ENCODE peak calls at places on chromosomes 13 and 19, in four cellular contexts. One of them, this sample, is unnamed.
A peak's percentile ranks its signal among the peaks of the same experiment; 100 is the strongest.

GRCh38 chr13:105817011-105817410 is 718.5 kb downstream of the EFNB2 start:
- DNase-seq in H9: peak; percentile 67
- DNase-seq in CD8-positive, alpha-beta memory T cell: no peak
- DNase-seq in pancreas: no peak
- DNase-seq in this sample: peak; percentile 44

GRCh38 chr19:33388231-33388816 is 14.8 kb downstream of the CEBPG start:
- DNase-seq in H9: no peak
- DNase-seq in CD8-positive, alpha-beta memory T cell: no peak
- DNase-seq in pancreas: peak; percentile 62
- DNase-seq in this sample: no peak

GRCh38 chr19:6238256-6238642 is 41.5 kb downstream of the MLLT1 start:
- DNase-seq in CD8-positive, alpha-beta memory T cell: no peak
- DNase-seq in H9: no peak
- DNase-seq in pancreas: no peak
- DNase-seq in this sample: no peak

GRCh38 chr13:90867336-90867683 is 480.2 kb upstream of the MIR17HG start:
- DNase-seq in H9: peak; percentile 76
- DNase-seq in pancreas: peak; percentile 36
- DNase-seq in CD8-positive, alpha-beta memory T cell: no peak
- DNase-seq in this sample: peak; percentile 78

GRCh38 chr19:27709496-27709895 is 1503.5 kb downstream of the UQCRFS1 start:
- DNase-seq in CD8-positive, alpha-beta memory T cell: no peak
- DNase-seq in H9: no peak
- DNase-seq in pancreas: no peak
- DNase-seq in this sample: no peak

GRCh38 chr13:42977219-42977659 is 14.8 kb downstream of the EPSTI1 start:
- DNase-seq in pancreas: no peak
- DNase-seq in H9: no peak
- DNase-seq in CD8-positive, alpha-beta memory T cell: no peak
- DNase-seq in this sample: no peak

GRCh38 chr13:103188688-103189326 is 122.6 kb upstream of the SLC10A2 start:
- DNase-seq in H9: no peak
- DNase-seq in CD8-positive, alpha-beta memory T cell: no peak
- DNase-seq in pancreas: no peak
- DNase-seq in this sample: peak; percentile 28

GRCh38 chr19:5287066-5287465 is 53.5 kb downstream of the PTPRS start:
- DNase-seq in CD8-positive, alpha-beta memory T cell: no peak
- DNase-seq in pancreas: no peak
- DNase-seq in H9: no peak
- DNase-seq in this sample: no peak

GRCh38 chr13:107834268-107834667 is 381.1 kb downstream of the LIG4 start:
- DNase-seq in CD8-positive, alpha-beta memory T cell: no peak
- DNase-seq in pancreas: no peak
- DNase-seq in H9: no peak
- DNase-seq in this sample: no peak

GRCh38 chr19:54415208-54415900 is at the start of gene TTYH1:
- DNase-seq in H9: peak; percentile 62
- DNase-seq in CD8-positive, alpha-beta memory T cell: no peak
- DNase-seq in pancreas: peak; percentile 78
- DNase-seq in this sample: no peak

GRCh38 chr13:49859568-49859967 is 67.1 kb upstream of the KPNA3 start:
- DNase-seq in CD8-positive, alpha-beta memory T cell: no peak
- DNase-seq in pancreas: no peak
- DNase-seq in H9: no peak
- DNase-seq in this sample: no peak

GRCh38 chr19:53912653-53913052 is 3.6 kb downstream of the CACNG7 start:
- DNase-seq in CD8-positive, alpha-beta memory T cell: no peak
- DNase-seq in pancreas: no peak
- DNase-seq in H9: peak; percentile 85
- DNase-seq in this sample: no peak

GRCh38 chr19:45863840-45864628 is at the start of gene FOXA3:
- DNase-seq in pancreas: peak; percentile 94
- DNase-seq in H9: peak; percentile 83
- DNase-seq in CD8-positive, alpha-beta memory T cell: peak; percentile 71
- DNase-seq in this sample: peak; percentile 80

GRCh38 chr13:49893591-49893990 is 42.5 kb downstream of the SPRYD7 start:
- DNase-seq in H9: no peak
- DNase-seq in CD8-positive, alpha-beta memory T cell: no peak
- DNase-seq in pancreas: no peak
- DNase-seq in this sample: no peak

GRCh38 chr13:42707596-42707995 is 73.8 kb upstream of the FAM216B start:
- DNase-seq in H9: no peak
- DNase-seq in CD8-positive, alpha-beta memory T cell: no peak
- DNase-seq in pancreas: no peak
- DNase-seq in this sample: no peak

GRCh38 chr19:6064016-6064702 is 46.1 kb downstream of the RFX2 start:
- DNase-seq in H9: no peak
- DNase-seq in CD8-positive, alpha-beta memory T cell: no peak
- DNase-seq in pancreas: no peak
- DNase-seq in this sample: peak; percentile 23

GRCh38 chr19:5547881-5548280 is 19.9 kb downstream of the TINCR start:
- DNase-seq in H9: peak; percentile 70
- DNase-seq in CD8-positive, alpha-beta memory T cell: no peak
- DNase-seq in pancreas: no peak
- DNase-seq in this sample: peak; percentile 30

GRCh38 chr19:41456342-41456918 is 13.5 kb downstream of the ERICH4 start:
- DNase-seq in H9: no peak
- DNase-seq in CD8-positive, alpha-beta memory T cell: no peak
- DNase-seq in pancreas: no peak
- DNase-seq in this sample: no peak

DNA sequence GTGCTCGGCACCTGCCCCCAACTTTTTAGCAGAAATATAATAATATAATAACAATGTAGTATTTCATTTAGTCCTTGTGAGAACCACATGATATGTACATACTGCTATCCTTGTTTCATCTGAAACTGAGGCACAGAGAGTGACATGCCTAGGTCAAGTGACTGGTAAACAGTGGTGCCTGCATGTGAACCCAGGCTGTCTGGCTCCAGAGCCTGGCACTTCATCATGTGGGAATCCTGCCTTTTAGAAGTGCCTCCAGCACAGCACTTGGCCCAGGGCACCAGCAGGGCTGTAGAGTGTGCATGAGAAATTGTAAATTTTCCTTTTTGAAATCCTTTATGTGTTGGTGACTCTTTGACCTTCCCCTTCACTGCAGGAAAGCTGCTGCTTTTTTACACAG is 27.4 kb downstream of the PRAM1 start:
- DNase-seq in H9: no peak
- DNase-seq in CD8-positive, alpha-beta memory T cell: no peak
- DNase-seq in pancreas: no peak
- DNase-seq in this sample: no peak
- H3K4me1 ChIP-seq in H9: no peaks in the 10 kb centered on the region
- H3K4me1 ChIP-seq in CD8-positive, alpha-beta memory T cell: peaks cover 27% of the 10 kb centered on the region
- H3K4me1 ChIP-seq in pancreas: peaks cover 5% of the 10 kb centered on the region
- H3K4me1 ChIP-seq in this sample: no peaks in the 10 kb centered on the region

GRCh38 chr13:36115306-36115705 is 15.9 kb downstream of the DCLK1 start:
- DNase-seq in CD8-positive, alpha-beta memory T cell: no peak
- DNase-seq in pancreas: no peak
- DNase-seq in H9: no peak
- DNase-seq in this sample: no peak
- H3K27me3 ChIP-seq in CD8-positive, alpha-beta memory T cell: no peaks in the 10 kb centered on the region
- H3K27me3 ChIP-seq in pancreas: no peaks in the 10 kb centered on the region
- H3K27me3 ChIP-seq in H9: no peaks in the 10 kb centered on the region
- H3K27me3 ChIP-seq in this sample: no peaks in the 10 kb centered on the region

GRCh38 chr13:97582170-97582569 is 148.2 kb downstream of the RAP2A start:
- DNase-seq in pancreas: no peak
- DNase-seq in H9: no peak
- DNase-seq in CD8-positive, alpha-beta memory T cell: no peak
- DNase-seq in this sample: no peak
- H3K4me1 ChIP-seq in pancreas: no peaks in the 10 kb centered on the region
- H3K4me1 ChIP-seq in H9: no peaks in the 10 kb centered on the region
- H3K4me1 ChIP-seq in CD8-positive, alpha-beta memory T cell: no peaks in the 10 kb centered on the region
- H3K4me1 ChIP-seq in this sample: no peaks in the 10 kb centered on the region

DNA sequence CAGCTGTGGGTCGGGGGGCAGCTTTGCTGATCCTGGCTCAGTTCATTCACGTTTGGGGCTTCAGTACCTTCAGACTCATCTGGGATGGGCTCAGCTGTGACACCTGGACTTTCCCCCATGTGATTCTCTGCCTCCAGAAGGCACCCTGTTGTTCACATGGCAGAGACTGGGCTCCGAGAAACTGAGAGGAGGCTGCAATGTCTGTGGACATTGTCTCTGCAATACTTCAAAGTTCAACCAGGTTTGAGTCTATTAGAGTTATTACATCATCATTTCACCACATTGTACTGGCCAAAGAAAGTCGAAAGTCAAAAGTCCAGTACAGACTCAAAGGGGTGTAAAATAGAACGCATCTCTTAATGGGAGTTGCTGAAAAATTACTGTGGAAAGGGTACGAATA is 8.0 kb downstream of the CYP4F12 start:
- DNase-seq in CD8-positive, alpha-beta memory T cell: no peak
- DNase-seq in pancreas: no peak
- DNase-seq in H9: no peak
- DNase-seq in this sample: peak; percentile 90
- H3K27me3 ChIP-seq in CD8-positive, alpha-beta memory T cell: peaks cover 4% of the 10 kb centered on the region
- H3K27me3 ChIP-seq in pancreas: no peaks in the 10 kb centered on the region
- H3K27me3 ChIP-seq in H9: no peaks in the 10 kb centered on the region
- H3K27me3 ChIP-seq in this sample: no peaks in the 10 kb centered on the region

DNA sequence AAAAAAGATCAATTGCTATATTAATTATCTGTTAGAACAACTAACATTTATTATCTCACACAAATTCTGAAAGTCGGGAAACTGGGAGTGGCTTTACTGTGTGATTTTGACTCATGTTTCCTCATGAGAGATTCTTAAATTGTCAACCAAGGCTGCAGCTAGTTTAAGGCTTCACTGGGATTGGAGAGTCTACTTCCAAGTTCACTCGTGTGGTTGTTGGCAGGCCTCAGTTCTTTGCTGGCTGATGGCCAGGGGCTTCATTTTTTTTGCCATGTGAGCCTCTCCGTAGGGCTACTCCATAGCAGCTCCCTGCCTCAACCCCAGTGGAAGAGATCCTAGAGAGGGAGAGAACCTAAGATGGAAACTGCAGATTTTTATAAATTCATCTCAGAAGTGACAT is 24.5 kb upstream of the LPAR6 start:
- DNase-seq in pancreas: no peak
- DNase-seq in CD8-positive, alpha-beta memory T cell: no peak
- DNase-seq in H9: no peak
- DNase-seq in this sample: no peak
- H3K4me1 ChIP-seq in pancreas: peaks cover 17% of the 10 kb centered on the region
- H3K4me1 ChIP-seq in CD8-positive, alpha-beta memory T cell: peaks cover 10% of the 10 kb centered on the region
- H3K4me1 ChIP-seq in H9: no peaks in the 10 kb centered on the region
- H3K4me1 ChIP-seq in this sample: peaks cover 3% of the 10 kb centered on the region

DNA sequence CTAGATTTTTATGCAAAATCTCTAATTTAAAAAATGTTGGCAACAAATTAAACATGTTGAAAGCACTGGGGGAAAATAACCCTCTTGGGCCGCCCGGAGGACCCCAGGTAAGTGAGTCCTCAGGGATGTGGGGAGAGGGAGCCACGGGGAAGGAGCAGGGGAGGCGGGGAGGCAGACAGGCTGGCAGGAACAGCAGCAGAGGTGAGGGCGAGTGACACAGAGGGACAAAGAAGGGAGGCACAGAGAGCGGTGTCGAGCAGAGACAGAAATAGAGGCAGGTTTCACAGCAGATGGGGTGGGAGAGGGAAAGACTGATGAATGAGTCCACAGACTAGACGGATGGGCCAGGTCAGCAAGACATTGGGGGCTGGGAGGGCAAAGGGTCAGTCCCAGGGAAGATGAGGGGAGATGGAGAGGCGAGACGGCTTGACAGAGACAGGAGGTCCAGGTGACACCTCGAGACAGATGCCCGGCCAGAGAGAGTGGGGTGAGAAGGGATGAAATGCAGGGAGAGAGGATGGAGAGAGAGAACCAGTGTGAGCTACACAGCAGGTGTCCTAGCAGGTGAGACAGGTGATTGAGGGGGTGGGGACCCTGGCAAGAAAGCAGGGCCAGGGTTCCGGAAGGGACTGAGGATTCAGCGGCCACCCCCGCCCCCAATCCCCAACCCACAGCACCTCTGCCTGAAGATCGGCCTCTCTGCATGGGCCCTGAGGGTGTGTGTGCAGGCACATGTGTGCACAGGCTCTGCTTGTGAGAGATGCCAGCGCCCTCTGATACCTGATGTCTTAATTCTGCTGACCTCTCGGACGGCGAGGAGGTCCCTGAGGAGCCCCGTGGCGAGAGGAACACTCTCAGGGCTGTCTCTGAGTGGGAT is 3.8 kb downstream of the LRRC4B start:
- DNase-seq in H9: no peak
- DNase-seq in CD8-positive, alpha-beta memory T cell: peak; percentile 18
- DNase-seq in pancreas: no peak
- DNase-seq in this sample: no peak
- H3K27me3 ChIP-seq in H9: peaks cover 24% of the 10 kb centered on the region
- H3K27me3 ChIP-seq in CD8-positive, alpha-beta memory T cell: peaks cover 23% of the 10 kb centered on the region
- H3K27me3 ChIP-seq in pancreas: no peaks in the 10 kb centered on the region
- H3K27me3 ChIP-seq in this sample: no peaks in the 10 kb centered on the region

GRCh38 chr13:38262211-38262610 is 87.4 kb upstream of the UFM1 start:
- DNase-seq in pancreas: no peak
- DNase-seq in CD8-positive, alpha-beta memory T cell: no peak
- DNase-seq in H9: no peak
- DNase-seq in this sample: no peak

GRCh38 chr13:38264363-38265134 is 85.1 kb upstream of the UFM1 start:
- DNase-seq in H9: no peak
- DNase-seq in CD8-positive, alpha-beta memory T cell: no peak
- DNase-seq in pancreas: no peak
- DNase-seq in this sample: no peak

DNA sequence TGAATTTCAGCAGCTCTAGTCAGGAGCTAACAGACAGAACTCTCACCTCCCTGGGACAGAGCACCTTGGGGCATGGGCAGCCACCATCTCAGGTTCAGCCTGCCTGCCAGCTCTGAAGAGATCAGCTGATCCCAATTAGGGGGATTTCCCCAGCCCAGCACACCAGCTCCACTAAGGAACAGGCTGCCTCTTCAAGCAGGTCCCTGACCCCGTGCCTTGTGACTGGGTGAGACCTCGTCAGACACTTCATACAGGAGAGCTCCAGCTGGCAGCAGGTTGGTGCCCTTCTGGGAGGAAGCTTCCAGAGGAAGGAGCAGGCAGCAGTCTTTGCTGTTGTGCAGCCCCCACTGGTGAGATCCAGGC is 84.5 kb upstream of the UFM1 start:
- DNase-seq in H9: no peak
- DNase-seq in CD8-positive, alpha-beta memory T cell: no peak
- DNase-seq in pancreas: peak; percentile 27
- DNase-seq in this sample: no peak
- H3K4me1 ChIP-seq in H9: no peaks in the 10 kb centered on the region
- H3K4me1 ChIP-seq in CD8-positive, alpha-beta memory T cell: no peaks in the 10 kb centered on the region
- H3K4me1 ChIP-seq in pancreas: no peaks in the 10 kb centered on the region
- H3K4me1 ChIP-seq in this sample: no peaks in the 10 kb centered on the region

GRCh38 chr19:10517361-10517759 is at the start of gene S1PR5:
- DNase-seq in pancreas: peak; percentile 83
- DNase-seq in H9: peak; percentile 75
- DNase-seq in CD8-positive, alpha-beta memory T cell: peak; percentile 53
- DNase-seq in this sample: no peak

GRCh38 chr19:10519421-10519820 is 2.2 kb upstream of the S1PR5 start:
- DNase-seq in CD8-positive, alpha-beta memory T cell: no peak
- DNase-seq in H9: no peak
- DNase-seq in pancreas: no peak
- DNase-seq in this sample: no peak

GRCh38 chr19:10516671-10517286 is 468 bp downstream of the S1PR5 start:
- DNase-seq in pancreas: no peak
- DNase-seq in CD8-positive, alpha-beta memory T cell: peak; percentile 56
- DNase-seq in H9: no peak
- DNase-seq in this sample: no peak

GRCh38 chr19:10518444-10519361 is 1.5 kb upstream of the S1PR5 start:
- DNase-seq in pancreas: peak; percentile 69
- DNase-seq in CD8-positive, alpha-beta memory T cell: peak; percentile 54
- DNase-seq in H9: no peak
- DNase-seq in this sample: no peak

GRCh38 chr19:10517760-10518443 is 655 bp upstream of the S1PR5 start:
- DNase-seq in H9: peak; percentile 77
- DNase-seq in CD8-positive, alpha-beta memory T cell: peak; percentile 69
- DNase-seq in pancreas: peak; percentile 78
- DNase-seq in this sample: no peak
- H3K27me3 ChIP-seq in H9: peaks cover 7% of the 10 kb centered on the region
- H3K27me3 ChIP-seq in CD8-positive, alpha-beta memory T cell: peaks cover 29% of the 10 kb centered on the region
- H3K27me3 ChIP-seq in pancreas: no peaks in the 10 kb centered on the region
- H3K27me3 ChIP-seq in this sample: peaks cover 49% of the 10 kb centered on the region